ENCODE peak calls at places on chromosomes 5 and 9, in nine cellular contexts. P is NCI-H774; E is activated CD4-positive, CD25-positive, alpha-beta regulatory T cell; D is NCI-H187; C is mesendoderm; R is Right ventricle myocardium superior; I is HT-29; F is EH; W is frontal cortex. K is an unnamed sample.

GRCh38 chr5:103894882-103895281 is 332.3 kb upstream of the NUDT12 start:
- DNase-seq in D (no peak), W (no peak), P (peak), E (no peak), C (peak), F (peak), R (no peak), I (no peak), K (no peak)

GRCh38 chr5:176579323-176579722 is 30.2 kb downstream of the CDHR2 start:
- DNase-seq in P (no peak), F (no peak), I (no peak), R (no peak), C (no peak), W (no peak), E (no peak), D (no peak), K (no peak)

GRCh38 chr9:121498150-121498486 is 1.5 kb downstream of the GGTA1 start:
- DNase-seq in R (no peak), E (no peak), I (peak), P (peak), C (peak), F (peak), W (peak), D (peak), K (peak)

GRCh38 chr5:180720501-180720900 is 19.4 kb downstream of the OR2Y1 start:
- DNase-seq in R (no peak), I (no peak), E (no peak), F (no peak), W (no peak), D (no peak), C (peak), P (no peak), K (no peak)

GRCh38 chr5:126435714-126436113 is 12.5 kb downstream of the GRAMD2B start:
- DNase-seq in R (no peak), D (no peak), I (no peak), F (no peak), P (no peak), W (no peak), C (no peak), E (no peak), K (no peak)

GRCh38 chr9:133477992-133478850 is 678 bp downstream of the SLC2A6 start:
- DNase-seq in D (no peak), C (peak), P (no peak), E (no peak), I (no peak), R (peak), F (peak), W (no peak), K (no peak)

GRCh38 chr5:115423051-115423450 is 121.5 kb downstream of the FEM1C start:
- DNase-seq in W (no peak), E (no peak), I (no peak), R (no peak), P (no peak), F (no peak), C (no peak), D (no peak), K (no peak)

GRCh38 chr5:157772077-157772613 is 28.6 kb downstream of the LSM11 start:
- DNase-seq in P (no peak), F (no peak), W (no peak), C (no peak), D (no peak), I (no peak), E (no peak), R (no peak), K (no peak)

GRCh38 chr5:55600536-55601208 is 65.9 kb upstream of the PLPP1 start:
- DNase-seq in F (peak), E (no peak), P (no peak), C (peak), W (no peak), I (peak), D (no peak), R (no peak), K (no peak)

GRCh38 chr5:95812100-95812472 is 10.4 kb downstream of the GLRX start:
- DNase-seq in P (no peak), I (no peak), R (no peak), E (no peak), W (no peak), D (no peak), C (no peak), F (peak), K (no peak)

GRCh38 chr9:115396071-115396529 is 278.1 kb upstream of the TNC start:
- DNase-seq in R (no peak), P (no peak), I (peak), E (no peak), F (peak), D (no peak), W (no peak), C (peak), K (no peak)

GRCh38 chr5:1245901-1246576 is 20.9 kb downstream of the SLC6A18 start:
- DNase-seq in I (no peak), F (no peak), C (no peak), W (peak), D (no peak), P (no peak), R (no peak), E (no peak), K (no peak)

K was measured in NCI-H2107.